ENCODE peak calls at places on chromosomes 1 and 21, in five cellular contexts. O is GM23338, B is sigmoid colon, C is SK-N-SH, I is vagina. G is an unnamed sample. For H3K4me1, the result is how much of the 10 kb centered on the place peaks cover.

GRCh38 chr1:10992864-10993263 is 19.6 kb upstream of the TARDBP start:
- DNase-seq in O (no peak), B (no peak), C (no peak), I (no peak), G (no peak)

GRCh38 chr1:236870721-236871120 is 75.6 kb downstream of the MTR start:
- DNase-seq in O (no peak), B (no peak), C (no peak), I (no peak), G (no peak)

GRCh38 chr21:46461909-46462308 is 3.2 kb downstream of the DIP2A start:
- DNase-seq in O (no peak), B (no peak), C (no peak), I (no peak), G (no peak)

GRCh38 chr1:192747942-192748341 is 60.9 kb upstream of the RGS2 start:
- DNase-seq in O (no peak), B (no peak), C (peak), I (no peak), G (no peak)

GRCh38 chr1:925532-926421 is 2.1 kb downstream of the SAMD11 start:
- DNase-seq in O (no peak), B (no peak), C (peak), I (no peak), G (no peak)

GRCh38 chr21:42513151-42513984 is at the start of gene SLC37A1:
- DNase-seq in O (peak), B (peak), C (peak), I (no peak), G (no peak)

GRCh38 chr1:32919811-32920733 is 18.9 kb upstream of the TMEM54 start:
- DNase-seq in O (no peak), B (no peak), C (no peak), I (no peak), G (no peak)

GRCh38 chr1:222455188-222455879 is 92.6 kb downstream of the HHIPL2 start:
- DNase-seq in O (peak), B (peak), C (peak), I (no peak), G (peak)

GRCh38 chr1:227234998-227235405 is 83.3 kb downstream of the CDC42BPA start:
- DNase-seq in O (peak), B (no peak), C (peak), I (no peak), G (no peak)

GRCh38 chr1:200154069-200154767 is 126.7 kb downstream of the NR5A2 start:
- DNase-seq in O (no peak), B (no peak), C (no peak), I (no peak), G (no peak)

GRCh38 chr1:39282537-39283216 is 78.2 kb downstream of the MACF1 start:
- DNase-seq in O (no peak), B (peak), C (no peak), I (no peak), G (no peak)

GRCh38 chr1:6446665-6447015 is 19.3 kb downstream of the TNFRSF25 start:
- DNase-seq in O (no peak), B (no peak), C (no peak), I (no peak), G (no peak)

GRCh38 chr1:244361764-244362473 is 89.8 kb downstream of the ADSS2 start:
- DNase-seq in O (peak), B (no peak), C (no peak), I (no peak), G (no peak)

GRCh38 chr1:24047101-24047459 is 64.9 kb downstream of the MYOM3 start:
- DNase-seq in O (no peak), B (peak), C (no peak), I (no peak), G (no peak)

GRCh38 chr1:208177656-208178055 is 66.5 kb downstream of the PLXNA2 start:
- DNase-seq in O (peak), B (no peak), C (no peak), I (no peak), G (no peak)

GRCh38 chr1:36304521-36304920 is 1.6 kb upstream of the SH3D21 start:
- DNase-seq in O (no peak), B (peak), C (no peak), I (no peak), G (no peak)

GRCh38 chr1:32337855-32338636 is 2.0 kb upstream of the MARCKSL1 start:
- DNase-seq in O (no peak), B (no peak), C (no peak), I (no peak), G (no peak)

GRCh38 chr1:59985901-59986735 is 59.5 kb upstream of the CYP2J2 start:
- DNase-seq in O (peak), B (no peak), C (no peak), I (peak), G (no peak)

GRCh38 chr1:26731233-26731902 is 35.6 kb downstream of the ARID1A start:
- DNase-seq in O (no peak), B (no peak), C (no peak), I (no peak), G (no peak)

GRCh38 chr1:200487650-200488049 is 77.8 kb upstream of the ZNF281 start:
- DNase-seq in O (no peak), B (no peak), C (no peak), I (no peak), G (no peak)

GRCh38 chr1:12669529-12670068 is 25.7 kb downstream of the AADACL4 start:
- DNase-seq in O (no peak), B (peak), C (no peak), I (no peak), G (no peak)

GRCh38 chr1:93607814-93608187 is 73.8 kb downstream of the BCAR3 start:
- DNase-seq in O (no peak), B (no peak), C (no peak), I (no peak), G (no peak)

GRCh38 chr1:109089242-109090015 is 1.1 kb upstream of the TMEM167B start:
- DNase-seq in O (peak), B (peak), C (peak), I (no peak), G (peak)

GRCh38 chr1:19096990-19097389 is 113.1 kb downstream of the UBR4 start:
- DNase-seq in O (no peak), B (no peak), C (no peak), I (no peak), G (no peak)

GRCh38 chr1:218249757-218250156 is 35.3 kb upstream of the RRP15 start:
- DNase-seq in O (no peak), B (no peak), C (no peak), I (no peak), G (no peak)

GRCh38 chr1:228364068-228364705 is 42.4 kb downstream of the TRIM11 start:
- DNase-seq in O (no peak), B (peak), C (no peak), I (no peak), G (no peak)

GRCh38 chr21:37915941-37916794 is at the start of gene KCNJ6:
- DNase-seq in O (peak), B (no peak), C (peak), I (no peak), G (no peak)

GRCh38 chr1:213110349-213111300 is 59.6 kb downstream of the RPS6KC1 start:
- DNase-seq in O (no peak), B (no peak), C (no peak), I (no peak), G (no peak)

GRCh38 chr21:16084776-16085364 is 355.1 kb downstream of the USP25 start:
- DNase-seq in O (no peak), B (peak), C (no peak), I (no peak), G (no peak)

GRCh38 chr1:2255420-2256369 is 27.6 kb downstream of the SKI start:
- DNase-seq in O (peak), B (no peak), C (peak), I (no peak), G (no peak)

GRCh38 chr1:32047701-32048100 is 25.0 kb upstream of the TMEM39B start:
- DNase-seq in O (no peak), B (no peak), C (no peak), I (no peak), G (no peak)

DNA sequence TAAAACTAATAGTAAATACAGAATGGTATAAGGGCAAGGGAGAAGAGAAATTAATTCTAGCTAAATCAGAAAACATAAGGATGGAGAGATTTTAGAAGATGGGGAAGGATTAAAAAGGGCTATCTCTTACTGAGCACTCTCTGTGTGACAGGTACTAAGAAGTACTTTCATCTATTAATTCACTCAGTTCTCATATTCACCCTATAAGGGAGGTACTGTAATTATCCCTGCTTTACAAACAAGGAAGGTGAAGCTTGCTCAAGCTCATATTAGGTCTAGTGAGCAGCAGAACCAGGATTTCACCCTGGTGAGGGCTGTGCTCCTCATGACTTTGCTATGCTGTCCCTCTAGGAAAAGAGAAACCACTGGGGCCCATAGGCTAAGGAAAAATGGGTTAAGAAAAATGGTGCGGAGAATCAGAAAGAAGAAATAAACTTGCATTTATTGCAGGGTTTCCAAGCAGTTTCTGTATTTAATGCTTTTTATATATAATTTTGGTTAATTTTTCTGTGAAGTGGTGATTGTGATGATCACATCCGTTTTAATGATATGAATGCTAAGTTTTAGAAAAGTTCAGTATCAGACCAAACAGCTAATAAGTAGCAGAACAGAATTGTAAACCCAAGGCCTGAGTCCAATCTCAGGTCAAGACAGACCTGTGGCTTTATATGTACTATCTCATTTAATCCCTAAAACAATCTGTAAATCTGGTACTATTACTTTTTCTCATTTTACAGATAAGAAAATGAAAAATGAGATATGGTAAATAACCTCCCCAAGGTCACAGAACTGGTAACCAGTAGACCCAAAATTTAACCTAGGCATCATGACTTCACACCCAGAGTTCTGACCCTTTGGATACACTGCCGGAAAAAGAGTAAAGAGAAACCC is 1.7 kb downstream of the PCNX2 start:
- DNase-seq in O (peak), B (no peak), C (no peak), I (no peak), G (no peak)
- H3K4me1 ChIP-seq in O (half or more), B (under half), C (under half), I (under half), G (under half)

DNA sequence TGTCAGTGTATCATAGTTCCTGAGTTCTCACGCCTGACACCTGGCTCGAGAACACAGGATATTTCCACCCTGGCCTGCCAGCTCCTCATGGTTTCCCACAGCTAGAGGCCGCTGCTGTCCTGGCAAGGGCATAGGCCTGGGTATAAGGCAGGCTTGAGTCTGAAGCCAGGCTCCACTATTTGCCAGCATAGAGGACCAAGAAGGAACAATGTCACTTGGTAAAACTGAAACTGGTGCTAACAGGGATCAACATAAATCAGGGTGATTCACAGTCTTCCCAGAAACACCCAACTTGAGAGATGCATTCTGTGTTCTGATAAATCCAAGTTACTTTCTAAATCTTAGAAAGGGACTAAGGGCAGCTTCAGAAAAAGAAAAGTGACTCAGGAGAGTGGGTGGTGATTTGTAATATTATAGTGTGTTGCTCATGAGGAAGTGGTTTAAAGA is 6.9 kb upstream of the S100A2 start:
- DNase-seq in O (peak), B (peak), C (peak), I (no peak), G (peak)
- TF ChIP-seq POLR2AphosphoS5 in O (no peak), B (peak), C (no peak), I (no peak), G (peak)

DNA sequence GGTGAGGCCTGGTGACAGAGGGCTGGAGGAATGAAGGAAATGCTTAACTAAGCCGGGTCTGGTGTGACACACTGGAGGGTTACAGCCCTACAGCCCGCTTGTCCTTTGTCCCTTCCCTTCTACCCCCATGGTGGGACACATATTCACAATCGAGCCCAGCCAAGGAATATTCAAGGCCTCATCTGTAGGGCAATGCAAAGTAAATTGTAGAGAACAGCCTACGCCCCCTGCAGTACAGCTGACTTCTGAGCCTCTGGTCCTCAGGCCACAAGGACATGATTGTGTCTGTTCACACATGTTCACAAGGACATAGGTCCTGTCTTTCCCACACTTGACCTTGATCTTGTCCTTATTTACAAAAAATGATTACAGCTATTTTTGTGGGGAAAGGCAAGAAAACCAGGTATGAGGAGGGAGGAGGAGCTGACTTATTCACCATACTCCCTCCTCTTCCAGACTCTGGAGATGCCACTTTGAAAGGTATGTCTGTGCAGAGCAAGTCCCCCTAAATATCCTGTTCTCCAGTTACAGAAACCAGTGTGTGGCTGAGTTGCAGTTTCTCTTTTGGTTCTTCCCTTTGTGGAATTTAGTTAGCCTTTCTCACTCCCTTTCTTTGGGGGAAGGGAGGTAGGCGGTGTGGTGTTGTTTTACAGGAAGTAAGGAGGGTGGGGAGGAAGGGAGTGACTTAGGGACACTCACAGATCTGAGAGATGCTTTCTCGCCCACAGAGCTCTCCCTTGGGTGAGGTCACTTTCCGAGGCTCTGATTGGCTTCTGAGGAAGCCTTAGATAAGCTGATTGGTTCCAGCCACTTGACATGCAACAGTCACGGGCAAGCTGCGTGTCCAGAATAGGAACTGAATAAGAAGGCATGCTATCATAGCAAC is 14.6 kb downstream of the POLR3GL start:
- DNase-seq in O (peak), B (peak), C (peak), I (peak), G (peak)
- H3K4me1 ChIP-seq in O (under half), B (half or more), C (under half), I (half or more), G (under half)

GRCh38 chr1:9044241-9044640 is 18.0 kb upstream of the SLC2A7 start:
- DNase-seq in O (no peak), B (no peak), C (no peak), I (no peak), G (no peak)

GRCh38 chr1:9041116-9041779 is 15.0 kb upstream of the SLC2A7 start:
- DNase-seq in O (no peak), B (no peak), C (no peak), I (no peak), G (no peak)

GRCh38 chr1:9039761-9040658 is 13.8 kb upstream of the SLC2A7 start:
- DNase-seq in O (no peak), B (no peak), C (no peak), I (no peak), G (no peak)

GRCh38 chr1:9040659-9041030 is 14.4 kb upstream of the SLC2A7 start:
- DNase-seq in O (no peak), B (no peak), C (no peak), I (no peak), G (no peak)

GRCh38 chr1:9042272-9042671 is 16.0 kb upstream of the SLC2A7 start:
- DNase-seq in O (no peak), B (no peak), C (no peak), I (no peak), G (no peak)
- TF ChIP-seq POLR2AphosphoS5 in O (no peak), B (no peak), C (no peak), I (no peak), G (no peak)

GRCh38 chr1:150566589-150567340 is 12.6 kb downstream of the MCL1 start:
- DNase-seq in O (no peak), B (peak), C (no peak), I (no peak), G (no peak)

GRCh38 chr1:150564051-150564991 is 15.1 kb downstream of the MCL1 start:
- DNase-seq in O (no peak), B (peak), C (no peak), I (no peak), G (no peak)

GRCh38 chr1:150567341-150567716 is 12.1 kb downstream of the MCL1 start:
- DNase-seq in O (no peak), B (no peak), C (no peak), I (no peak), G (no peak)

GRCh38 chr1:150567717-150568561 is 11.5 kb downstream of the MCL1 start:
- DNase-seq in O (peak), B (peak), C (peak), I (no peak), G (peak)

GRCh38 chr1:150568567-150568966 is 10.8 kb downstream of the MCL1 start:
- DNase-seq in O (no peak), B (peak), C (no peak), I (no peak), G (no peak)
- H3K4me1 ChIP-seq in O (under half), B (half or more), C (under half), I (half or more), G (under half)

DNA sequence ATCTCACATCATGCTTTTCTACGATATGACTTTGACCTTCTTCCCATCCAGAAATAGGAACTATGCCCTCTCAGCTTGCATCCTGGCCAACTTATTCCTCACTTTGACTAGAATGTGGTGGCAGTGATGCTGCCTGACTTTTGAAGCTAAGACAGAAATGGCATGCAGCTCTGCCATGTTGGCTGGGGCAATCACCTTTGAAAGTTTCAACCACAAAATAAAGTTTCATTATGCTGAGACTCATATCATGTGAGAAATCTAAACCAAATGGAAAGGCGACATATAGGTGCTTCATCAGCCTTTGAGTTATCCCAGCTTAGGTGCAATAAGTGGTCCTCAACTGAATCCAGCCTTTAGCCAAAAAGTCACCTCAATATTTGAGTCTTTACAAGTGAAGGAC is 370.0 kb upstream of the CHRM3 start:
- DNase-seq in O (no peak), B (no peak), C (no peak), I (no peak), G (no peak)
- TF ChIP-seq POLR2AphosphoS5 in O (no peak), B (no peak), C (no peak), I (no peak), G (no peak)

GRCh38 chr1:110770832-110771231 is 96.1 kb upstream of the KCNA3 start:
- DNase-seq in O (no peak), B (no peak), C (no peak), I (no peak), G (no peak)
- H3K4me1 ChIP-seq in O (under half), B (under half), C (under half), I (under half), G (under half)